ENCODE peak calls at places on chromosome 10, in five cellular contexts. U is Panc1, A is AG04450, C is OCI-LY7, B is AG10803. Q is an unnamed sample.

GRCh38 chr10:60441515-60441914 is 51.8 kb upstream of the ANK3 start:
- DNase-seq in U (no peak), A (no peak), C (peak; percentile 34), B (peak; percentile 38), Q (no peak)

GRCh38 chr10:110447886-110448285 is 49.8 kb upstream of the DUSP5 start:
- DNase-seq in U (no peak), A (no peak), C (no peak), B (no peak), Q (no peak)

GRCh38 chr10:24866615-24867583 is 85.5 kb downstream of the PRTFDC1 start:
- DNase-seq in U (no peak), A (no peak), C (no peak), B (peak; percentile 67), Q (no peak)

GRCh38 chr10:120371856-120372255 is 85.2 kb upstream of the PLPP4 start:
- DNase-seq in U (no peak), A (no peak), C (no peak), B (no peak), Q (no peak)

GRCh38 chr10:125802131-125802530 is 20.9 kb downstream of the UROS start:
- DNase-seq in U (no peak), A (no peak), C (no peak), B (no peak), Q (no peak)

GRCh38 chr10:116109481-116109880 is 163.5 kb downstream of the GFRA1 start:
- DNase-seq in U (no peak), A (no peak), C (no peak), B (no peak), Q (no peak)

GRCh38 chr10:5291501-5292195 is 73.1 kb upstream of the UCN3 start:
- DNase-seq in U (no peak), A (peak; percentile 8), C (no peak), B (peak; percentile 96), Q (no peak)

GRCh38 chr10:21791276-21791675 is 212.3 kb downstream of the DNAJC1 start:
- DNase-seq in U (no peak), A (no peak), C (no peak), B (no peak), Q (no peak)

GRCh38 chr10:82221750-82222149 is 346.8 kb downstream of the NRG3 start:
- DNase-seq in U (no peak), A (no peak), C (no peak), B (no peak), Q (peak; percentile 19)

GRCh38 chr10:53006663-53007610 is 234.4 kb upstream of the MBL2 start:
- DNase-seq in U (no peak), A (no peak), C (no peak), B (no peak), Q (no peak)

GRCh38 chr10:118151461-118151860 is 104.7 kb upstream of the RAB11FIP2 start:
- DNase-seq in U (no peak), A (no peak), C (no peak), B (no peak), Q (no peak)

GRCh38 chr10:6737758-6738463 is 157.8 kb upstream of the PRKCQ start:
- DNase-seq in U (no peak), A (no peak), C (no peak), B (peak; percentile 74), Q (no peak)

GRCh38 chr10:28535846-28536245 is 2.9 kb downstream of the WAC start:
- DNase-seq in U (no peak), A (no peak), C (no peak), B (no peak), Q (no peak)
- H3K4me3 ChIP-seq in U (no peak overlapping the region), A (no peak overlapping the region), C (no peak overlapping the region), B (no peak overlapping the region), Q (no peak overlapping the region)

DNA sequence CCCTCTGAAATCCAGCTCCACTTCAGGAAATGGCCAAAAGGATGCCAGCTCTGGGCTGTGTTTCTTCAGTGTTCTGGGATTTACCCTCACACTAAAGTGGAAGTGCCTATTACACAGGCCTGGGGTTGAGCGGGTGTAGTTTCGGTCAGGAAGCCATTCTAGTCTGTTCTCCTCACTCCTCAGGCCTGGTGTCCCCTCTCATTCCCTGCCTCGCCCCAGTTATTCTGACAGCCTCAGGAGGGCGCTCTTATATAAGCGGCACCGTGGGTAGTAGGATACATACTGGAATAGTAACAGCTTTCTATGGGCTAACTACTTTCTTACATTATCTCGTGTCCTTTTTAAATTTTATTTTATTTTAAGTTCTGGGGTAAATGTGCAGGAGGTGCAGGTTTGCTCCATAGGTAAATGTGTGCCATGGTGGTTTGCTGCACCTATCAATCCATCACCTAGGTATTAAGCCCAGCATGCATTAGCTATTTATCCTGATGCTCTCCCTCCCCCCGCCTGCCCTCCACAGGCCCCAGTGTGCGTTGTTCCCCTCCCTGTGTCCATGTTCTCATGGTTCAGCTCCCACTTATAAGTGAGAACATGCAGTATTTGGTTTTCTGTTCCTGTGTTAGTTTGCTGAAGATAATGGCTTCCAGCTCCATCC is 12.2 kb upstream of the LGI1 start:
- DNase-seq in U (no peak), A (no peak), C (peak; percentile 19), B (peak; percentile 20), Q (no peak)
- TF ChIP-seq CTCF in U (peak; percentile 87), A (peak; percentile 31), C (peak; percentile 63), B (peak; percentile 44), Q (peak; percentile 51)

GRCh38 chr10:132677905-132678298 is 108.0 kb downstream of the NKX6-2 start:
- DNase-seq in U (no peak), A (no peak), C (no peak), B (no peak), Q (no peak)

GRCh38 chr10:132677096-132677904 is 108.6 kb downstream of the NKX6-2 start:
- DNase-seq in U (no peak), A (no peak), C (no peak), B (no peak), Q (no peak)

GRCh38 chr10:132679217-132679595 is 106.7 kb downstream of the NKX6-2 start:
- DNase-seq in U (no peak), A (no peak), C (no peak), B (no peak), Q (no peak)

GRCh38 chr10:132678436-132679216 is 107.3 kb downstream of the NKX6-2 start:
- DNase-seq in U (no peak), A (no peak), C (no peak), B (no peak), Q (no peak)

DNA sequence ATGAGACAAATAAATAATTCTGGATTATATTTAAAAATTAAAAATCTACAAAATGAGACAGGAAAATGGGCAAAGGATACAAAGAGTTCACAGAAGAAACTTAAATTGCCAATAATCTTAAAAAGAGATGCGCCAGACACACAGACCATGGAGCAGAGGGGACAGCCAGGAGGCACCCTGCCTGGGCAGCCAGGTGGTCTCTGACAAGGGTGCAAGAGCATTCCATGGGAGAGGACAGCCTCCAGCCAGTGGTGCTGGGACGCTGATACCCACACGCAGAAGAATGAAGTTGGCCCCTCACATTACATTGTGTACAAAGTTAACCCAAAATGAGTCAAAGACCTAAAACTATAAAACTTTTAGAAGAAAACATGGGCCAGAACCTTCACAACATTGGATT is 106.3 kb downstream of the NKX6-2 start:
- DNase-seq in U (no peak), A (no peak), C (no peak), B (no peak), Q (no peak)
- H3K4me3 ChIP-seq in U (no peak overlapping the region), A (no peak overlapping the region), C (no peak overlapping the region), B (no peak overlapping the region), Q (no peak overlapping the region)

DNA sequence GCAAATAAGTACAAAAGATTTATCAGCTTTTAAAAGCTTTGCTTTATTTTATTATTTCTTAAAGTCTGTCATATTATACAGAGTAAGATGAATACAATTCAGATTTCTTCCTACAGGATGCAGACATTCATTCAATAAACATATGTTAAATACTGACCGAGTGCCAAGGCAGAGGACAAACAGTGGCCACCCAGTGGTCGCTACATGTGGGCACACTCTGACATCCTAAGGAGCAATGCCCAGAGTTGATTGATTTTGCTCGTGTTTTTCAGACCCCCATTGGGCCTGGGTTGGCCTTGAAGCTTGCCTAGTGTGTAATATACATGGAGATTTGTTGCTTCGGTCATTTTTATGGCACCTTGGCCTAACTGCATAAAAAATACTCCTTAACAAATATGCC is 201.2 kb downstream of the CCDC3 start:
- DNase-seq in U (no peak), A (no peak), C (no peak), B (no peak), Q (no peak)
- TF ChIP-seq CTCF in U (no peak), A (peak; percentile 12), C (peak; percentile 32), B (no peak), Q (peak; percentile 32)

GRCh38 chr10:68082815-68083395 is 7.8 kb upstream of the HERC4 start:
- DNase-seq in U (no peak), A (no peak), C (no peak), B (peak; percentile 53), Q (no peak)
- H3K4me3 ChIP-seq in U (no peak overlapping the region), A (no peak overlapping the region), C (no peak overlapping the region), B (no peak overlapping the region), Q (no peak overlapping the region)

GRCh38 chr10:89224697-89225443 is 17.8 kb upstream of the CH25H start:
- DNase-seq in U (no peak), A (no peak), C (no peak), B (no peak), Q (no peak)
- TF ChIP-seq CTCF in U (no peak), A (no peak), C (no peak), B (peak; percentile 28), Q (peak; percentile 52)

GRCh38 chr10:26215534-26215922 is 1.0 kb upstream of the GAD2 start:
- DNase-seq in U (no peak), A (no peak), C (no peak), B (no peak), Q (no peak)
- H3K4me3 ChIP-seq in U (no peak overlapping the region), A (no peak overlapping the region), C (no peak overlapping the region), B (no peak overlapping the region), Q (no peak overlapping the region)

DNA sequence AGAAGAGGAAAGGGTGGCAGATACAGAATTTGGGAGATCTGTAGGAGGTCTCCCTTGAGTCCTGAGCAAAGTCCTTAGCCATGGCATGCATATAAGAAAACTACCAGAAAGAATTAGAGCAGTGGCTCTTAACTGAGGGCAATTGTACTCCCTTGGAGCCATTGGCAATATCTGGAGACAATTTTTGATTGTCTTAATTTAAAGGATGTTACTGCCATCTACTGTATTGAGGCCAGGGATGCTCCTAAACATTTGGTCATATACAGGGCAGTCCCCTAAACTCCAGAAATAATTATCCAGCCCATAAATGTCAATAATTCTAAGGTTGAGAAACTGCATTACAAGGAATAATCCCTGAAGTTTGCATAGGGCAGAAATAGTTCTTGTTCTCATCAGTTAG is 136.4 kb upstream of the ODAD2 start:
- DNase-seq in U (no peak), A (no peak), C (no peak), B (peak; percentile 34), Q (no peak)
- TF ChIP-seq CTCF in U (no peak), A (peak; percentile 24), C (no peak), B (peak; percentile 40), Q (peak; percentile 2)

DNA sequence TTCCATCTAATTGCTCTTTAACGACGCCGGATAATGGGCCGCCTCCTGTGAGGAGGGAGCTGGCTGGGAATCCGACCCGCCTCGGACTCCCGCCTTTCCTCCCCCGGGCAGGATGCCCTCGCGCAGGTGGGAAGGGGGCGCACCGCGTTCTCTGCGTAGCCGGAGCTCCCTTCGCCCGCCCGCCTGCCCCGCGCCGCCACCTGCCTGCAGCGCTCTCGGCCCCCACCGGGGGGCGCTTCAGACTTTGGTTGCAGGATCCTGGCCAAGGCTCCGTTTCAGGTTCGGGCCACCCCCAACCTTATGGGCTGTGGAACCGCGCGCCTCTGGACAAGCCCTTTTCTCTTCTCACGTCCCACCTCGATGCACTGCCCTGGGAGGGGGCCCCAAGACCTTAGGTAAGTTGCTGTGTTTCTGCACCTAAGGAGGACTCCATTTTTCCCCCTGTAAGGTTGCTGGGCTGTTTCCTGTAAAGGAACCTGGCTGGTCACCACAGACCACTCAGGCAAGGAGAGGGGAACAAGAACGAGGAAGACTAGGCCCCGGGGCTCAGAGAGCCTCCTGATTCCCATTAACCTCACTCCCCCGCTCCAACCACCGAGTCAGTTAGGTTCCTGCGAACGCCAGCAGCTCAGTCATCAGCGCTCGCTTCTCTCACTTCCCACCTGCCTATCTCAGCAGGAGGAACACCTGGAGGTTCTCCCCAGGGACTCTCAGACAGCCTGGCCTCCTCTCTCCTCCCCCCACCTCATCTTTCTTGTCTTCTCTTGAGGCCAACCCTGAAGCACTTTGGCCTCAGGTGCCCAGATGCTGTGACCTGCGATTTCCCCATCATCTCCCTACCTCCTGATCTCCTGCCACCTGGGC is 11.4 kb upstream of the KAZALD1 start:
- DNase-seq in U (no peak), A (no peak), C (peak; percentile 83), B (peak; percentile 34), Q (no peak)
- H3K4me3 ChIP-seq in U (peak overlapping the region; percentile 57), A (peak overlapping the region; percentile 39), C (peak overlapping the region; percentile 50), B (peak overlapping the region; percentile 39), Q (peak overlapping the region; percentile 39)

Q was measured in LNCaP clone FGC.